ENCODE peak calls at places on chromosomes 12 and 14, in eight cellular contexts. M is hepatic stellate cell; T is activated CD4-positive, CD25-positive, alpha-beta regulatory T cell; F is stimulated activated naive CD4-positive, alpha-beta T cell; U is left cardiac atrium; B is naive thymus-derived CD4-positive, alpha-beta T cell; H is cardiac fibroblast; E is stimulated activated naive B cell treated with anti-CD40 and anti-IgM and Interleukin-4, amounts not matched to agents 10 μg/mL and 1 μg/mL and 100 μg/mL, for 72 hours. A is an unnamed sample.

GRCh38 chr14:101475468-101476257 is 85.6 kb upstream of the DIO3 start:
- DNase-seq in B (no peak), M (no peak), F (no peak), E (no peak), T (no peak), U (no peak), H (peak), A (no peak)

GRCh38 chr12:104612381-104612780 is 155.6 kb downstream of the CHST11 start:
- DNase-seq in B (no peak), H (no peak), U (no peak), F (no peak), T (no peak), M (no peak), E (no peak), A (no peak)

GRCh38 chr12:44441155-44441554 is 435.0 kb downstream of the NELL2 start:
- DNase-seq in T (no peak), E (no peak), B (no peak), H (no peak), F (no peak), U (no peak), M (no peak), A (no peak)

GRCh38 chr12:93773122-93773871 is 96.1 kb downstream of the CRADD start:
- DNase-seq in E (no peak), U (no peak), F (no peak), T (peak), M (no peak), H (peak), B (peak), A (no peak)

GRCh38 chr14:30961330-30961729 is 64.1 kb upstream of the AP4S1 start:
- DNase-seq in U (no peak), H (no peak), M (no peak), B (no peak), F (no peak), T (no peak), E (no peak), A (no peak)

GRCh38 chr14:51607677-51608076 is 44.0 kb upstream of the FRMD6 start:
- DNase-seq in U (no peak), F (no peak), H (no peak), M (peak), T (no peak), E (no peak), B (no peak), A (no peak)

GRCh38 chr12:131896811-131897270 is 2.4 kb downstream of the ULK1 start:
- DNase-seq in F (no peak), H (no peak), M (no peak), U (peak), T (no peak), B (no peak), E (no peak), A (no peak)

GRCh38 chr14:38255673-38256357 is at the start of gene CLEC14A:
- DNase-seq in T (no peak), U (peak), F (no peak), H (no peak), B (peak), E (no peak), M (no peak), A (no peak)

GRCh38 chr12:60172696-60173095 is 576.9 kb downstream of the SLC16A7 start:
- DNase-seq in B (no peak), F (no peak), E (no peak), T (no peak), H (no peak), U (no peak), M (no peak), A (no peak)

GRCh38 chr14:22291406-22291805 is 297.6 kb downstream of the DAD1 start:
- DNase-seq in H (peak), F (no peak), U (no peak), T (no peak), M (no peak), E (no peak), B (no peak), A (no peak)

GRCh38 chr12:48869191-48869590 is 3.5 kb upstream of the RND1 start:
- DNase-seq in E (no peak), U (no peak), M (no peak), B (no peak), F (no peak), T (no peak), H (no peak), A (no peak)

GRCh38 chr12:112103758-112104504 is 4.7 kb downstream of the NAA25 start:
- DNase-seq in E (no peak), B (no peak), F (no peak), T (no peak), H (no peak), U (no peak), M (no peak), A (no peak)

GRCh38 chr12:111202237-111202592 is 166.7 kb downstream of the PHETA1 start:
- DNase-seq in B (no peak), U (no peak), H (no peak), M (no peak), T (no peak), E (no peak), F (no peak), A (no peak)

GRCh38 chr14:23153891-23154796 is 29.3 kb downstream of the SLC7A8 start:
- DNase-seq in F (no peak), M (peak), U (peak), B (peak), T (no peak), H (peak), E (no peak), A (no peak)

GRCh38 chr12:62123721-62124203 is 136.4 kb upstream of the USP15 start:
- DNase-seq in E (peak), U (no peak), H (peak), B (peak), F (peak), T (no peak), M (peak), A (peak)

GRCh38 chr12:47903927-47904646 is 707 bp downstream of the VDR start:
- DNase-seq in M (peak), H (peak), U (peak), F (no peak), E (peak), B (no peak), T (no peak), A (no peak)

GRCh38 chr12:112450725-112451124 is 32.0 kb downstream of the PTPN11 start:
- DNase-seq in F (no peak), E (no peak), M (no peak), U (no peak), H (no peak), B (no peak), T (no peak), A (no peak)

GRCh38 chr12:65881965-65882413 is 57.7 kb downstream of the HMGA2 start:
- DNase-seq in E (peak), B (no peak), H (peak), F (no peak), T (no peak), U (peak), M (no peak), A (no peak)

GRCh38 chr14:75469606-75470237 is 41.9 kb downstream of the JDP2 start:
- DNase-seq in U (no peak), E (no peak), T (no peak), H (no peak), F (no peak), B (no peak), M (no peak), A (no peak)